ENCODE peak calls at places on chromosomes 4 and X, in nine cellular contexts. K is kidney epithelial cell, T is uterus, Q is AG04449, J is brain microvascular endothelial cell, Y is fibroblast of mammary gland, S is foreskin fibroblast, V is AG09309, I is SK-N-SH. U is an unnamed sample.

GRCh38 chrX:54358424-54359211 is 772 bp upstream of the WNK3 start:
- DNase-seq in K (peak), T (peak), Q (no peak), J (peak), Y (peak), S (peak), V (no peak), I (peak), U (peak)

GRCh38 chr4:132001542-132001941 is 1147.6 kb upstream of the PCDH10 start:
- DNase-seq in K (peak), T (no peak), Q (peak), J (peak), Y (peak), S (peak), V (no peak), I (no peak), U (peak)

GRCh38 chrX:13837290-13837745 is 20.4 kb upstream of the GPM6B start:
- DNase-seq in K (no peak), T (no peak), Q (no peak), J (no peak), Y (peak), S (no peak), V (no peak), I (no peak), U (no peak)

GRCh38 chrX:19375546-19375945 is 31.8 kb downstream of the PDHA1 start:
- DNase-seq in K (no peak), T (no peak), Q (no peak), J (no peak), Y (no peak), S (no peak), V (no peak), I (no peak), U (no peak)

GRCh38 chr4:179843370-179843769 is 2399.8 kb upstream of the TENM3 start:
- DNase-seq in K (no peak), T (no peak), Q (no peak), J (no peak), Y (no peak), S (no peak), V (no peak), I (no peak), U (no peak)

GRCh38 chr4:3451956-3452355 is 10.2 kb downstream of the HGFAC start:
- DNase-seq in K (no peak), T (no peak), Q (peak), J (peak), Y (peak), S (peak), V (no peak), I (no peak), U (no peak)

GRCh38 chr4:89836031-89836777 is 757 bp downstream of the SNCA start:
- DNase-seq in K (no peak), T (peak), Q (no peak), J (no peak), Y (no peak), S (peak), V (no peak), I (peak), U (no peak)

GRCh38 chr4:155473420-155474095 is 96.8 kb upstream of the MAP9 start:
- DNase-seq in K (no peak), T (no peak), Q (no peak), J (no peak), Y (peak), S (peak), V (no peak), I (no peak), U (no peak)

GRCh38 chr4:54852602-54853001 is 194.8 kb downstream of the KIT start:
- DNase-seq in K (no peak), T (no peak), Q (no peak), J (no peak), Y (no peak), S (no peak), V (no peak), I (no peak), U (no peak)

GRCh38 chr4:22901631-22902030 is 208.9 kb downstream of the GBA3 start:
- DNase-seq in K (no peak), T (no peak), Q (no peak), J (no peak), Y (no peak), S (no peak), V (no peak), I (no peak), U (no peak)

GRCh38 chrX:65668362-65669310 is 1.2 kb downstream of the MSN start:
- DNase-seq in K (no peak), T (peak), Q (peak), J (peak), Y (peak), S (peak), V (peak), I (peak), U (peak)

GRCh38 chrX:91435465-91435864 is 826 bp downstream of the PABPC5 start:
- DNase-seq in K (no peak), T (no peak), Q (no peak), J (no peak), Y (peak), S (peak), V (no peak), I (peak), U (no peak)

GRCh38 chr4:166816901-166817300 is 417.4 kb downstream of the SPOCK3 start:
- DNase-seq in K (peak), T (no peak), Q (no peak), J (no peak), Y (no peak), S (peak), V (no peak), I (no peak), U (no peak)

GRCh38 chr4:170476351-170476750 is 386.6 kb upstream of the AADAT start:
- DNase-seq in K (no peak), T (no peak), Q (no peak), J (no peak), Y (no peak), S (no peak), V (no peak), I (no peak), U (no peak)

GRCh38 chrX:15301924-15302323 is 13.5 kb downstream of the ASB11 start:
- DNase-seq in K (no peak), T (no peak), Q (no peak), J (no peak), Y (peak), S (peak), V (peak), I (no peak), U (no peak)

GRCh38 chr4:22474636-22475310 is 41.1 kb downstream of the ADGRA3 start:
- DNase-seq in K (peak), T (no peak), Q (no peak), J (peak), Y (peak), S (peak), V (no peak), I (no peak), U (peak)

GRCh38 chr4:38716271-38716670 is 52.3 kb downstream of the KLF3 start:
- DNase-seq in K (no peak), T (no peak), Q (no peak), J (no peak), Y (no peak), S (no peak), V (no peak), I (no peak), U (no peak)

GRCh38 chr4:651884-652642 is 22.0 kb downstream of the ATP5ME start:
- DNase-seq in K (no peak), T (no peak), Q (no peak), J (no peak), Y (no peak), S (no peak), V (no peak), I (no peak), U (no peak)

GRCh38 chr4:147060171-147060931 is 114.7 kb upstream of the TTC29 start:
- DNase-seq in K (no peak), T (peak), Q (peak), J (peak), Y (peak), S (peak), V (peak), I (no peak), U (no peak)

GRCh38 chr4:147059064-147059731 is 113.5 kb upstream of the TTC29 start:
- DNase-seq in K (no peak), T (no peak), Q (no peak), J (no peak), Y (no peak), S (no peak), V (no peak), I (no peak), U (no peak)

GRCh38 chr4:147057631-147057980 is 111.9 kb upstream of the TTC29 start:
- DNase-seq in K (no peak), T (no peak), Q (no peak), J (no peak), Y (peak), S (peak), V (no peak), I (no peak), U (no peak)

GRCh38 chr4:147054241-147054902 is 108.7 kb upstream of the TTC29 start:
- DNase-seq in K (no peak), T (no peak), Q (no peak), J (no peak), Y (peak), S (no peak), V (no peak), I (no peak), U (no peak)

GRCh38 chr4:147056951-147057630 is 111.4 kb upstream of the TTC29 start:
- DNase-seq in K (peak), T (no peak), Q (no peak), J (no peak), Y (peak), S (peak), V (no peak), I (no peak), U (no peak)
- TF ChIP-seq CTCF in K (peak), T (no peak), Q (peak), J (peak), Y (peak), S (peak), V (peak), I (no peak), U (peak)

GRCh38 chr4:124943938-124944337 is 231.4 kb upstream of the ANKRD50 start:
- DNase-seq in K (no peak), T (no peak), Q (no peak), J (no peak), Y (no peak), S (no peak), V (no peak), I (no peak), U (no peak)
- TF ChIP-seq CTCF in K (no peak), T (no peak), Q (no peak), J (no peak), Y (no peak), S (no peak), V (no peak), I (no peak), U (no peak)

DNA sequence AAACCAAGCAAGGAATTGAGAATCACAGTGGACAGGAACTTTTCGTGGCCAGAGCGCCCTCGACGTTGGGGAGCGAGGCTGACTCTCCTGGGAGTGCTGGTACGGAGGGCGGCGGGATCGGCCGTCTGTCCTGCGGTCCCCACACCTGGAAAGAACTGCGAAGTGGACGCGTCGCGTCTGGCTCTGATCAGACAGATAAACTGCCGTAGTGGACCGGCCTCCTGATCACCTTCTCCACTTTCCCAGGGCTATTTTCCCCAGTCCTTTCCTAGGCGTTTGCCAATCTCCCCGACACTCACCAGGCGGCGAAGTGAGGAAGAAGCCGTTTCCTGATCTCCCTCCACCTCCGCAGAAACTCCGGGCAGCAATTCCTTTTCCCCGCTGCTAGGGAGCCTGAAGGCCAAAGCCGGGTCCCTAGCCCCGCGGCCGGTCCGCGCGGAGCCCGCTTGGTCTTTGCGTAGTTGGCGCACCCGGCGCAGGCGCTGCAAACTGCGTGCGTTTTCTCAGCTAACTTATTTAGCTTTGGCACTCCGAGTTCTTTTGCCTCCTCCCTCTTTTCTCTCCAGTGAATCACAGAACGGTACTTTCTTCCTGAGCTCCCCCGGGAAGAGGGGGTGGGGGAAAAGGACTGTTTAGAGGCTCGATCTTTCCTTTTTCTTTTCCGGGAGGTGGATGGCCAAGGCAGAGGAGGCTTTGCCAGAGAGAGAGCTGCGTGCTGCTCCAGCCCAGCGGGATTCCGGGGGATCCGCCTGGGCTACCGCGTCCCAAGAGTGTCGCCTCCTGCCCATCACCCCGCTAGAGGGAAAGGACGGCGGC is at the start of gene ARSJ:
- DNase-seq in K (peak), T (peak), Q (no peak), J (peak), Y (peak), S (peak), V (peak), I (peak), U (peak)
- TF ChIP-seq CTCF in K (no peak), T (no peak), Q (peak), J (peak), Y (peak), S (peak), V (peak), I (peak), U (no peak)

DNA sequence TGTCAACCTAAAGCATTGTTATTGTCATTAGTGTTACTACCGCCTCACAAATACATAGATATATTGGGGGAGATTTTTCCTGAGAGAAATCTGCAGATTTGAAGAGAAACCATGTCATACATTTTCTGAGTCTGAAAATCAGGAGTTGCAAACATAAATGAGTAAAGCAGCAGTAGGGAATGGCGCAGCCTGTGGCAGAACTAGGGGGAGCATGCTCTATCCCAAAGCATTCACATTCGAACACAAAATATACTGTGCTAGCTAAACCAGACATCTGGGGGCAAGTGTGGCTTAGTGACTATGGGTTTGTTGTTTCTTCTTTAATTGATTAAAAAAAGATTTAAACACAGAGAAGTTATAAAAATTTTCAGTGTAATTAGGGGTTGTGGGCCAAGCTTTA is 83.2 kb downstream of the CPE start:
- DNase-seq in K (no peak), T (no peak), Q (no peak), J (no peak), Y (no peak), S (no peak), V (no peak), I (no peak), U (no peak)
- TF ChIP-seq CTCF in K (no peak), T (no peak), Q (no peak), J (peak), Y (peak), S (no peak), V (no peak), I (no peak), U (no peak)

GRCh38 chr4:162957521-162958143 is 209.1 kb downstream of the NAF1 start:
- DNase-seq in K (no peak), T (no peak), Q (no peak), J (no peak), Y (no peak), S (no peak), V (no peak), I (no peak), U (no peak)

GRCh38 chr4:162954976-162955375 is 211.7 kb downstream of the NAF1 start:
- DNase-seq in K (no peak), T (no peak), Q (no peak), J (no peak), Y (no peak), S (no peak), V (no peak), I (no peak), U (no peak)

DNA sequence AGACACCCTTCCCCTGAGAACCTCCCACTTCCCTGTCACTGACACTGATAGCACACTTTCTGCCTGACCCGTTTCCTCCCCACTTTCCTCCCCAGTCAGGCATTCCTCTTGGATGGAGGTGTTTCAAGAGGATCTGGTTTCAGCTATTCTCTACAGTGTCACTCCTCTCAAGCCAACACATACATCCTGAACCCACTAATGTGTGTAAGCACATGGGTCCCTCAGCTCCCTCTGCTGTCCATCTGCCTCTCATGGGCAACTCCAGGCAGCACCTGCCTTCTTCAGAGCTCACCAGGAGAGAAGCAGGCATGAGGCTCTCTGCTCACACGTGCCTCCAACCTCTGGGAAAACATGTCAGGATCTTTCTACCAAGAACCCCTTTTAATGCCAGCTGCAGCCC is 207.6 kb downstream of the NAF1 start:
- DNase-seq in K (no peak), T (no peak), Q (no peak), J (peak), Y (no peak), S (no peak), V (no peak), I (no peak), U (no peak)
- TF ChIP-seq CTCF in K (peak), T (no peak), Q (no peak), J (peak), Y (no peak), S (no peak), V (no peak), I (peak), U (no peak)

GRCh38 chrX:30618160-30618765 is 35.0 kb upstream of the GK start:
- DNase-seq in K (no peak), T (no peak), Q (no peak), J (no peak), Y (peak), S (no peak), V (no peak), I (no peak), U (no peak)
- TF ChIP-seq CTCF in K (no peak), T (no peak), Q (no peak), J (no peak), Y (peak), S (no peak), V (no peak), I (no peak), U (no peak)

DNA sequence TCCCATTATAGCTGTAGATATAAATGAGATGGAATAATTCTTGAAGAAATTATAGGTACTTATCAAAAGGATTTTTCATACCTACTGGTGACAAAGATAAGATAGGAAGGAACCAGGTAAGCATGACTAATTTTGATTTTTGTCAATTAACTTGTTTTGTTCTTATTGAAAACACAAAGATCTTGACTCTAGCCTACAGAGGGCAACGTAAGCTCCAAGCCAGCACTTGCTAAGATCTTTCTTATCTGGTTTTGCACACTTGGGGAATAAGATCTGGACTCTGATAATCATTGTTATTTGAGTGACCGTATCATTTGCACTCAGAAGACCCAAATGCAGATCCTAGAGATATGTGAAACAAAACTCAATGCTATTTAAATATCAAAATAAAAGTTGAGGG is 223.4 kb downstream of the VEGFC start:
- DNase-seq in K (no peak), T (no peak), Q (no peak), J (no peak), Y (peak), S (peak), V (no peak), I (no peak), U (no peak)
- TF ChIP-seq CTCF in K (peak), T (no peak), Q (no peak), J (peak), Y (peak), S (no peak), V (peak), I (peak), U (no peak)

GRCh38 chr4:27318740-27319139 is 458.1 kb downstream of the STIM2 start:
- DNase-seq in K (no peak), T (no peak), Q (no peak), J (no peak), Y (peak), S (peak), V (peak), I (peak), U (peak)
- TF ChIP-seq CTCF in K (peak), T (no peak), Q (no peak), J (peak), Y (peak), S (peak), V (peak), I (peak), U (no peak)